ENCODE peak calls at places on chromosomes 13 and 19, in ten cellular contexts. W is left lobe of liver; R is heart right ventricle; K is pancreas; M is foreskin keratinocyte; N is RWPE2; I is stimulated activated memory B cell treated with anti-CD40 and anti-IgM and Interleukin-4, amounts not matched to agents 10 μg/mL and 1 μg/mL and 100 μg/mL, for 72 hours; C is activated naive CD4-positive, alpha-beta T cell treated with anti-CD3 and anti-CD28 coated beads, Interleukin-2, amount 50 U/mL, for 72 hours; V is sciatic nerve; H is upper lobe of right lung. B is an unnamed sample.

GRCh38 chr19:7787602-7788177 is 24.6 kb downstream of the CLEC4M start:
- ATAC-seq in R (no peak), H (no peak), M (no peak), C (no peak), V (peak), I (no peak), N (no peak), W (peak), K (no peak), B (no peak)

GRCh38 chr13:30862707-30863106 is 43.4 kb upstream of the MEDAG start:
- ATAC-seq in R (peak), W (no peak), M (no peak), H (peak), K (no peak), V (no peak), N (no peak), C (no peak), I (no peak), B (no peak)

GRCh38 chr13:74067818-74068217 is 66.4 kb downstream of the KLF12 start:
- ATAC-seq in H (no peak), N (peak), K (no peak), W (no peak), I (no peak), R (no peak), C (no peak), M (peak), V (no peak), B (no peak)

GRCh38 chr19:4415352-4415751 is 12.9 kb downstream of the CHAF1A start:
- ATAC-seq in W (peak), I (no peak), V (peak), H (no peak), R (no peak), C (no peak), K (peak), N (no peak), M (no peak), B (no peak)

GRCh38 chr13:44117351-44117750 is 237.6 kb downstream of the LACC1 start:
- ATAC-seq in M (no peak), N (no peak), H (peak), W (peak), C (no peak), R (peak), I (no peak), K (peak), V (no peak), B (no peak)

GRCh38 chr13:26213345-26213744 is 8.8 kb downstream of the RNF6 start:
- ATAC-seq in R (no peak), C (no peak), M (no peak), H (no peak), W (no peak), N (no peak), K (no peak), I (no peak), V (no peak), B (no peak)

GRCh38 chr19:16615788-16616187 is 12.2 kb downstream of the MED26 start:
- ATAC-seq in K (no peak), M (no peak), N (no peak), C (peak), R (no peak), I (no peak), H (no peak), W (no peak), V (no peak), B (no peak)

GRCh38 chr19:12543855-12544254 is 7.4 kb downstream of the ZNF564 start:
- ATAC-seq in V (no peak), N (peak), W (no peak), K (no peak), R (no peak), C (peak), I (no peak), H (peak), M (no peak), B (no peak)

GRCh38 chr13:97327071-97327470 is 104.9 kb downstream of the MBNL2 start:
- ATAC-seq in C (no peak), V (no peak), W (no peak), N (no peak), H (no peak), I (no peak), R (no peak), K (no peak), M (no peak), B (no peak)

GRCh38 chr13:32009362-32009761 is 22.2 kb upstream of the FRY start:
- ATAC-seq in R (peak), M (no peak), W (peak), H (no peak), I (no peak), C (no peak), K (peak), N (no peak), V (no peak), B (no peak)

B was measured in gastroesophageal sphincter.